ENCODE peak calls at places on chromosomes 16 and 17, in four cellular contexts. Y is neural progenitor cell, K is transverse colon, I is ascending aorta. P is an unnamed sample. For H3K27me3, the result is how much of the 10 kb centered on the place peaks cover.

GRCh38 chr16:80366023-80366422 is 174.8 kb upstream of the DYNLRB2 start:
- DNase-seq in Y (no peak), K (no peak), I (no peak), P (no peak)

GRCh38 chr17:61253293-61253801 is 146.3 kb upstream of the TBX2 start:
- DNase-seq in Y (no peak), K (no peak), I (no peak), P (no peak)

GRCh38 chr16:56844056-56844455 is 21.0 kb upstream of the SLC12A3 start:
- DNase-seq in Y (no peak), K (no peak), I (no peak), P (no peak)

GRCh38 chr16:56199164-56199563 is 7.9 kb downstream of the GNAO1 start:
- DNase-seq in Y (no peak), K (no peak), I (no peak), P (no peak)

GRCh38 chr17:44335515-44336356 is 9.4 kb upstream of the GRN start:
- DNase-seq in Y (no peak), K (no peak), I (no peak), P (no peak)

GRCh38 chr16:926715-927114 is 44.1 kb downstream of the LMF1 start:
- DNase-seq in Y (no peak), K (no peak), I (no peak), P (no peak)

GRCh38 chr16:89367538-89368059 is 122.8 kb downstream of the ANKRD11 start:
- DNase-seq in Y (no peak), K (no peak), I (no peak), P (no peak)

GRCh38 chr16:82627811-82628339 is 1.1 kb downstream of the CDH13 start:
- DNase-seq in Y (peak), K (peak), I (no peak), P (no peak)

GRCh38 chr17:80195671-80196529 is 24.2 kb downstream of the SGSH start:
- DNase-seq in Y (peak), K (no peak), I (no peak), P (no peak)

GRCh38 chr16:79509221-79509631 is 91.3 kb downstream of the MAF start:
- DNase-seq in Y (peak), K (peak), I (peak), P (no peak)

GRCh38 chr16:84131118-84131517 is 13.9 kb downstream of the HSDL1 start:
- DNase-seq in Y (no peak), K (no peak), I (no peak), P (no peak)
- H3K4me3 ChIP-seq in Y (no peak), K (no peak), I (no peak), P (no peak)

DNA sequence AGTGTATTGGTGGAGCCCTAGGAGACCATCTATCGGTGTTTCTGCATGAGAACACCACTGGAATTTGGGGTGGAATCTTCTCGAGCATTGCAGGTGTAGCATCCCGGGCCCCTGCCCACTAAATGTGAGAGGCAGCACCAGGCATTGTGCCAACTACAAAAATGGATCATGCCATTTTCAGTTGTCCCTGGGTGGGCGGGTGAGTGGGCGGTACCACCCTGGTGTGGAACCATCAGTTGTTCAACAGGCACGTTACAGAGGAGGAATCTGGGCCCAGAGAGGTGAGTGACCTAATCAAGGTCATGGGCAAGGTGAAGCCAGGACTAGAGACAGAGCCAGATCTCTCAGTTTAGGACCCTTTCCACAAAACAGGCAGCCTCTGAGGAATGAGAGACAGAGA is 8.8 kb downstream of the PIPOX start:
- DNase-seq in Y (no peak), K (no peak), I (no peak), P (no peak)
- H3K27me3 ChIP-seq in Y (under half), K (under half), I (under half), P (under half)

DNA sequence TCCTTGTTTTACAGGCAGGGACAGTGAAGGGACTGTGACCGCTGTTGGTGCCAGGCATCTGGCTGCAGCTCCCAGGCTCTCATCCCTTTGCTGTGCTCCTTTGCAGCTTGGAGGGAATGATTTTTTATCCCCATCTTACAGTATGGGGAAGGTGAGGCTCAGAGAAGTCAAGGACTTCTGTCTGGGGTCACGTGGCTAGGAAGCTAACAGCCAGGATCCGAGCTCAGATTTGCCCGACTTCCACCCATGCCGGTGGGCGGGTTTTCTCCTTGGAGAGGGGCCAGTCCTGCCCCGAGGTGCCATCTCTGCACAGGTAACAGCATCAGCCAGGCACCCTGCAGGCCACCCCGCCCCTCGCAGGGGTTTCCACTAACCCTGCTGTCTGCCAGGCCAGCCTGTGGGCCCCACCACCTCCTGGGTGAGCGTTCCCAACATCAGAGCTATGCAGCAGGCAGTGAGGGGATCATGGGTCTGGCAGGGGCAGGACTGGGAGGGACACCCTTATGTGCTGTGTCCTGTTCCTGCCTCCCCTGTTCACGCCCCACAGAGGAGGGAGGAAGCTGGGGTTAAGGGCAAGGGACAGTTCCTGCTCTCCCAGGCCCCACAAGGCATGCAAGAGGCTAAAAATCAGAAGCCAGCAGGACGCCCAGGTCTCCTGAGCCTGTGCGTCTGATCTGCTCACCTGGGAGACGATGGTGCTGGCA is 25.4 kb downstream of the JPH3 start:
- DNase-seq in Y (no peak), K (no peak), I (no peak), P (no peak)
- TF ChIP-seq CTCF in Y (no peak), K (no peak), I (no peak), P (no peak)

DNA sequence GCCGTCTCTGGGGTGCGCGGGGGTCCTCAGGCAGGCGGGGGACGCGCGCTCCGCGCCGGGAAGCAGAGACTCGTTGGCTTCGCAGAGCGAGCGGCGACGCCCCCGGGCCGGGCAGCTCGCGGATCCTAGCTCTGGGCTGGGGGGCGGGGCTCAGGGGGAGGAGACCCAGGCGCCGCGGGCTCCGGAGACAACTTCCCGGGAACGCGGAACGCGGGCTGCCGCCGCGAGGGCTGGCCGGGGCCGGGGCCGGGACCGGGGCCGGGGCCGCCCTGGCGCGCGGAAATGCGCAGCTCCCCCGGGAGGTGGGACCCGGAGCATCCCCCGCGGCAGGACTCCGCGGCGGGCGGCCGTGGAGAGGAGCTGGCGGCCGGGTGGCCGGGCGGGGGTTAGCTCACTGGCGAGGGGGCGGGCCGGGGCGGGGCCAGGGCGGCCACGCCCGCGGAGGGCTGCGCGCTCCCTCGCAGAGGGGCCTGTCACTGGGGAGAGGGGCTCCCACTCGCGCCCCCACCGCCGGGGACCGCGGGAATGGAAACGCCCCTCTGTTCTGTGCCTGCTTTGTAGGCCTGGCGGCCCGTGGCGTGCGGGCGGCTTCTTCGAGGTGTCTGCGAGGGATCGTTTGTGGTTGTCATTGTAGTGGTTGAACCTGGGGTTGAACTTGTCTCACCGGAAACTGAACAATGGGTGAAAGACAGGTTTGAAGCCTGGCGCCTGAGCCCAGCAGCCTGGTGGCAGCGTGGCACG is at the start of gene GAS7:
- DNase-seq in Y (peak), K (peak), I (no peak), P (no peak)
- H3K4me3 ChIP-seq in Y (peak), K (peak), I (peak), P (peak)